ENCODE peak calls at places on chromosomes 12 and 14, in eight cellular contexts. L is activated CD8-positive, alpha-beta memory T cell treated with anti-CD3 and anti-CD28 coated beads, Interleukin-2, amount 50 U/mL, for 4 hours; H is COLO829; F is SK-N-SH; V is cortex of kidney; P is CD8-positive, alpha-beta memory T cell; R is activated T-helper 1 cell treated with Interleukin-2 at 50 U/mL for 16 hours; K is stimulated activated naive CD4-positive, alpha-beta T cell treated with Interleukin-2 at 50 U/mL for 16 hours. O is an unnamed sample.

GRCh38 chr12:68231229-68231628 is 5.6 kb upstream of the IL26 start:
- DNase-seq in V (no peak), H (no peak), R (no peak), L (no peak), F (no peak), K (no peak), P (no peak), O (no peak)

GRCh38 chr14:23882884-23883283 is 70.7 kb upstream of the DHRS4 start:
- DNase-seq in V (no peak), H (no peak), F (no peak), R (no peak), L (no peak), K (no peak), P (no peak), O (no peak)

GRCh38 chr12:29534935-29535334 is 37.4 kb upstream of the OVCH1 start:
- DNase-seq in P (no peak), F (no peak), R (no peak), K (no peak), L (no peak), H (no peak), V (no peak), O (no peak)

GRCh38 chr12:120267736-120268135 is 2.2 kb upstream of the PXN start:
- DNase-seq in R (no peak), H (no peak), V (no peak), K (no peak), F (no peak), P (no peak), L (no peak), O (no peak)

GRCh38 chr14:37585101-37585479 is 10.0 kb downstream of the FOXA1 start:
- DNase-seq in R (no peak), F (no peak), K (no peak), P (no peak), V (no peak), H (no peak), L (no peak), O (no peak)

GRCh38 chr12:3325736-3326135 is 165.3 kb upstream of the PRMT8 start:
- DNase-seq in P (no peak), R (no peak), K (no peak), L (no peak), F (no peak), H (no peak), V (no peak), O (no peak)

GRCh38 chr12:83015390-83016225 is 328.9 kb downstream of the TMTC2 start:
- DNase-seq in V (no peak), H (no peak), K (no peak), P (no peak), L (no peak), R (no peak), F (no peak), O (no peak)

GRCh38 chr14:68950111-68950510 is 29.0 kb downstream of the ACTN1 start:
- DNase-seq in K (no peak), R (no peak), H (no peak), V (no peak), F (no peak), P (no peak), L (no peak), O (no peak)

GRCh38 chr12:32139064-32139421 is 32.4 kb downstream of the BICD1 start:
- DNase-seq in V (no peak), R (no peak), K (no peak), P (no peak), F (no peak), L (peak; percentile 20), H (no peak), O (peak; percentile 74)

GRCh38 chr14:55356913-55357312 is 54.7 kb downstream of the ATG14 start:
- DNase-seq in L (no peak), P (no peak), K (no peak), R (no peak), V (no peak), H (no peak), F (no peak), O (no peak)

GRCh38 chr12:20382117-20382516 is 13.8 kb downstream of the PDE3A start:
- DNase-seq in H (no peak), V (no peak), L (no peak), R (no peak), F (no peak), K (no peak), P (no peak), O (no peak)

GRCh38 chr14:56608682-56609081 is 29.1 kb downstream of the TMEM260 start:
- DNase-seq in R (no peak), F (no peak), H (no peak), V (no peak), L (no peak), K (no peak), P (no peak), O (no peak)

GRCh38 chr14:105070760-105071137 is 5.5 kb upstream of the GPR132 start:
- DNase-seq in H (no peak), F (no peak), K (peak; percentile 37), L (no peak), P (no peak), R (no peak), V (no peak), O (peak; percentile 72)

GRCh38 chr12:4056910-4057845 is 184.0 kb upstream of the PARP11 start:
- DNase-seq in L (no peak), F (no peak), P (no peak), R (no peak), V (no peak), K (no peak), H (no peak), O (no peak)

GRCh38 chr12:93122089-93122488 is 193.0 kb upstream of the EEA1 start:
- DNase-seq in R (no peak), F (no peak), P (no peak), V (no peak), K (no peak), L (no peak), H (no peak), O (no peak)

GRCh38 chr12:30395190-30395589 is 300.5 kb downstream of the IPO8 start:
- DNase-seq in P (no peak), L (no peak), R (no peak), K (no peak), V (no peak), F (no peak), H (no peak), O (no peak)

GRCh38 chr12:131589966-131590365 is 120.9 kb upstream of the SFSWAP start:
- DNase-seq in H (no peak), K (no peak), P (no peak), F (no peak), R (no peak), V (no peak), L (no peak), O (no peak)

GRCh38 chr12:100908501-100908900 is 113.9 kb downstream of the ANO4 start:
- DNase-seq in R (no peak), F (no peak), H (no peak), L (no peak), K (no peak), P (no peak), V (no peak), O (no peak)

O was measured in stimulated activated naive B cell treated with anti-CD40 and anti-IgM and Interleukin-4, amounts not matched to agents 10 μg/mL and 1 μg/mL and 100 μg/mL, for 72 hours.